ENCODE peak calls at places on chromosomes 13 and 19, in four cellular contexts. One of them, this sample, is unnamed.
A peak's percentile ranks its signal among the peaks of the same experiment; 100 is the strongest.

GRCh38 chr19:12155324-12155723 is 1.2 kb downstream of the ZNF625 start:
- DNase-seq in iPS-NIHi11: no peak
- DNase-seq in mammary epithelial cell: no peak
- DNase-seq in hepatic stellate cell: peak; percentile 21
- DNase-seq in this sample: no peak

GRCh38 chr13:89267734-89268133 is 1596.6 kb downstream of the SLITRK5 start:
- DNase-seq in iPS-NIHi11: no peak
- DNase-seq in mammary epithelial cell: peak; percentile 61
- DNase-seq in hepatic stellate cell: no peak
- DNase-seq in this sample: peak; percentile 69

GRCh38 chr13:32224916-32225315 is 90.2 kb downstream of the ZAR1L start:
- DNase-seq in iPS-NIHi11: no peak
- DNase-seq in mammary epithelial cell: no peak
- DNase-seq in hepatic stellate cell: no peak
- DNase-seq in this sample: no peak

GRCh38 chr19:14265285-14266036 is 59.5 kb upstream of the ADGRL1 start:
- DNase-seq in hepatic stellate cell: no peak
- DNase-seq in mammary epithelial cell: no peak
- DNase-seq in iPS-NIHi11: peak; percentile 70
- DNase-seq in this sample: no peak

GRCh38 chr13:95153647-95154405 is 147.4 kb downstream of the ABCC4 start:
- DNase-seq in hepatic stellate cell: no peak
- DNase-seq in mammary epithelial cell: peak; percentile 2
- DNase-seq in iPS-NIHi11: no peak
- DNase-seq in this sample: no peak

GRCh38 chr19:55340144-55340783 is 588 bp downstream of the KMT5C start:
- DNase-seq in mammary epithelial cell: no peak
- DNase-seq in iPS-NIHi11: no peak
- DNase-seq in hepatic stellate cell: no peak
- DNase-seq in this sample: no peak

GRCh38 chr19:15290149-15290548 is 42.2 kb downstream of the BRD4 start:
- DNase-seq in iPS-NIHi11: no peak
- DNase-seq in hepatic stellate cell: no peak
- DNase-seq in mammary epithelial cell: no peak
- DNase-seq in this sample: no peak

GRCh38 chr13:43908156-43909126 is 28.7 kb downstream of the LACC1 start:
- DNase-seq in iPS-NIHi11: no peak
- DNase-seq in mammary epithelial cell: peak; percentile 61
- DNase-seq in hepatic stellate cell: peak; percentile 26
- DNase-seq in this sample: peak; percentile 72

GRCh38 chr19:3194063-3194702 is 8.5 kb downstream of the NCLN start:
- DNase-seq in hepatic stellate cell: no peak
- DNase-seq in mammary epithelial cell: no peak
- DNase-seq in iPS-NIHi11: no peak
- DNase-seq in this sample: no peak

GRCh38 chr13:99655351-99656091 is 154.2 kb downstream of the TM9SF2 start:
- DNase-seq in mammary epithelial cell: peak; percentile 73
- DNase-seq in hepatic stellate cell: no peak
- DNase-seq in iPS-NIHi11: no peak
- DNase-seq in this sample: peak; percentile 69

GRCh38 chr19:53552001-53552721 is 14.2 kb downstream of the ZNF331 start:
- DNase-seq in mammary epithelial cell: no peak
- DNase-seq in iPS-NIHi11: no peak
- DNase-seq in hepatic stellate cell: no peak
- DNase-seq in this sample: no peak

GRCh38 chr13:97125810-97126738 is 96.1 kb upstream of the MBNL2 start:
- DNase-seq in hepatic stellate cell: no peak
- DNase-seq in mammary epithelial cell: peak; percentile 75
- DNase-seq in iPS-NIHi11: no peak
- DNase-seq in this sample: peak; percentile 77